ENCODE peak calls at places on chromosomes 2 and 18, in five cellular contexts. X, E, L, J and U are unnamed samples.

GRCh38 chr2:149768320-149768799 is 180.8 kb upstream of the MMADHC start:
- DNase-seq in X (peak; percentile 76), E (no peak), L (no peak), J (no peak), U (no peak)

GRCh38 chr2:84807063-84807485 is 73.8 kb downstream of the TRABD2A start:
- DNase-seq in X (peak; percentile 90), E (peak; percentile 97), L (peak; percentile 35), J (peak; percentile 6), U (no peak)

GRCh38 chr2:174591740-174592139 is 5.9 kb downstream of the WIPF1 start:
- DNase-seq in X (no peak), E (no peak), L (no peak), J (no peak), U (no peak)

GRCh38 chr2:424306-425172 is 136.6 kb upstream of the ALKAL2 start:
- DNase-seq in X (peak; percentile 44), E (no peak), L (peak; percentile 50), J (no peak), U (no peak)

GRCh38 chr2:96625571-96626552 is 12.2 kb downstream of the KANSL3 start:
- DNase-seq in X (no peak), E (no peak), L (no peak), J (no peak), U (no peak)

GRCh38 chr2:200104015-200104414 is 148.6 kb downstream of the MAIP1 start:
- DNase-seq in X (peak; percentile 79), E (no peak), L (peak; percentile 9), J (no peak), U (no peak)

GRCh38 chr2:150127995-150128394 is 359.5 kb downstream of the RND3 start:
- DNase-seq in X (peak; percentile 54), E (no peak), L (no peak), J (no peak), U (no peak)

GRCh38 chr2:199382091-199382490 is 75.6 kb downstream of the SATB2 start:
- DNase-seq in X (no peak), E (no peak), L (no peak), J (no peak), U (no peak)

GRCh38 chr2:111618953-111619902 is 264.8 kb downstream of the ANAPC1 start:
- DNase-seq in X (no peak), E (no peak), L (no peak), J (peak; percentile 21), U (no peak)

GRCh38 chr18:2083691-2084090 is 487.6 kb downstream of the METTL4 start:
- DNase-seq in X (no peak), E (no peak), L (no peak), J (no peak), U (no peak)

GRCh38 chr2:85914916-85915315 is 26.1 kb upstream of the ST3GAL5 start:
- DNase-seq in X (no peak), E (no peak), L (no peak), J (no peak), U (no peak)

GRCh38 chr2:118838741-118839455 is 8.6 kb downstream of the EN1 start:
- DNase-seq in X (no peak), E (no peak), L (no peak), J (no peak), U (no peak)

GRCh38 chr2:158732573-158733429 is 62.3 kb upstream of the DAPL1 start:
- DNase-seq in X (no peak), E (no peak), L (no peak), J (no peak), U (no peak)

GRCh38 chr18:12838178-12838634 is 45.8 kb downstream of the PTPN2 start:
- DNase-seq in X (peak; percentile 80), E (peak; percentile 64), L (peak; percentile 53), J (no peak), U (peak; percentile 43)

GRCh38 chr2:233409286-233409991 is 55.1 kb downstream of the DGKD start:
- DNase-seq in X (no peak), E (no peak), L (no peak), J (no peak), U (no peak)

GRCh38 chr2:112794131-112794733 is 9.9 kb upstream of the IL1A start:
- DNase-seq in X (peak; percentile 83), E (peak; percentile 69), L (no peak), J (peak; percentile 49), U (peak; percentile 38)

GRCh38 chr2:230821991-230822520 is 42.7 kb upstream of the ITM2C start:
- DNase-seq in X (no peak), E (no peak), L (no peak), J (no peak), U (no peak)

GRCh38 chr18:59582395-59582794 is 114.8 kb downstream of the CCBE1 start:
- DNase-seq in X (no peak), E (no peak), L (no peak), J (no peak), U (no peak)

GRCh38 chr2:215921884-215922283 is 91.5 kb downstream of the MREG start:
- DNase-seq in X (peak; percentile 72), E (peak; percentile 91), L (no peak), J (peak; percentile 16), U (no peak)

GRCh38 chr2:61690078-61690477 is 151.9 kb upstream of the XPO1 start:
- DNase-seq in X (no peak), E (no peak), L (no peak), J (no peak), U (no peak)

GRCh38 chr18:28359177-28359576 is 182.2 kb upstream of the CDH2 start:
- DNase-seq in X (no peak), E (no peak), L (no peak), J (no peak), U (no peak)

GRCh38 chr2:43461461-43462073 is 134.3 kb downstream of the THADA start:
- DNase-seq in X (no peak), E (no peak), L (no peak), J (no peak), U (peak; percentile 43)

GRCh38 chr18:54004828-54005227 is 219.6 kb downstream of the MBD2 start:
- DNase-seq in X (no peak), E (no peak), L (no peak), J (no peak), U (no peak)

GRCh38 chr2:157052685-157053224 is 204.8 kb upstream of the GALNT5 start:
- DNase-seq in X (peak; percentile 87), E (peak; percentile 57), L (peak; percentile 9), J (peak; percentile 24), U (no peak)

GRCh38 chr2:60806988-60807681 is 51.1 kb downstream of the PAPOLG start:
- DNase-seq in X (peak; percentile 62), E (peak; percentile 49), L (peak; percentile 35), J (no peak), U (peak; percentile 62)

GRCh38 chr2:20539776-20540586 is 93.1 kb downstream of the RHOB start:
- DNase-seq in X (no peak), E (no peak), L (no peak), J (no peak), U (no peak)

GRCh38 chr2:12278217-12278755 is 438.4 kb upstream of the TRIB2 start:
- DNase-seq in X (no peak), E (no peak), L (no peak), J (no peak), U (no peak)

GRCh38 chr18:6624729-6625308 is 104.7 kb upstream of the ARHGAP28 start:
- DNase-seq in X (peak; percentile 45), E (no peak), L (no peak), J (no peak), U (no peak)

GRCh38 chr2:19536136-19536535 is 177.7 kb upstream of the OSR1 start:
- DNase-seq in X (peak; percentile 69), E (no peak), L (no peak), J (no peak), U (no peak)

GRCh38 chr2:208175843-208176160 is 12.4 kb upstream of the CRYGA start:
- DNase-seq in X (no peak), E (no peak), L (no peak), J (no peak), U (no peak)

GRCh38 chr18:80191907-80192652 is 55.2 kb downstream of the PARD6G start:
- DNase-seq in X (no peak), E (no peak), L (no peak), J (no peak), U (no peak)

GRCh38 chr18:23880931-23881330 is 133.6 kb upstream of the TTC39C start:
- DNase-seq in X (no peak), E (no peak), L (no peak), J (no peak), U (no peak)